ENCODE peak calls at places on chromosomes 3 and 15, in four cellular contexts. Y is K562, N is HepG2, X is GM12878. K is an unnamed sample.

GRCh38 chr15:101542306-101543025 is 53.0 kb upstream of the PCSK6 start:
- DNase-seq in Y (no peak), N (no peak), X (no peak), K (no peak)

GRCh38 chr15:68205949-68206539 is 912 bp upstream of the CALML4 start:
- DNase-seq in Y (peak), N (no peak), X (no peak), K (peak)

GRCh38 chr15:77784361-77785292 is 151.9 kb upstream of the LINGO1 start:
- DNase-seq in Y (peak), N (peak), X (no peak), K (peak)

GRCh38 chr15:35728176-35728938 is 182.4 kb upstream of the DPH6 start:
- DNase-seq in Y (no peak), N (no peak), X (no peak), K (no peak)

GRCh38 chr3:196193037-196193737 is 18.0 kb downstream of the ZDHHC19 start:
- DNase-seq in Y (no peak), N (no peak), X (no peak), K (no peak)

GRCh38 chr3:189883113-189883753 is 237.5 kb downstream of the P3H2 start:
- DNase-seq in Y (no peak), N (no peak), X (no peak), K (no peak)

GRCh38 chr3:136068708-136069107 is 103.2 kb downstream of the PPP2R3A start:
- DNase-seq in Y (no peak), N (no peak), X (no peak), K (no peak)

GRCh38 chr15:76059320-76060097 is at the start of gene TMEM266:
- DNase-seq in Y (peak), N (no peak), X (no peak), K (peak)

GRCh38 chr15:62344806-62345539 is 179.9 kb upstream of the C2CD4B start:
- DNase-seq in Y (peak), N (peak), X (peak), K (peak)

GRCh38 chr3:197417451-197417850 is 119.0 kb upstream of the DLG1 start:
- DNase-seq in Y (no peak), N (no peak), X (no peak), K (no peak)

GRCh38 chr15:58608129-58608590 is 141.3 kb downstream of the ADAM10 start:
- DNase-seq in Y (no peak), N (no peak), X (no peak), K (no peak)

GRCh38 chr3:80192871-80193270 is 425.1 kb upstream of the ROBO1 start:
- DNase-seq in Y (no peak), N (no peak), X (no peak), K (no peak)

GRCh38 chr15:52256930-52257733 is 38.5 kb downstream of the MYO5C start:
- DNase-seq in Y (no peak), N (no peak), X (no peak), K (no peak)

GRCh38 chr3:149971403-149972075 is 844 bp upstream of the PFN2 start:
- DNase-seq in Y (peak), N (peak), X (no peak), K (peak)

DNA sequence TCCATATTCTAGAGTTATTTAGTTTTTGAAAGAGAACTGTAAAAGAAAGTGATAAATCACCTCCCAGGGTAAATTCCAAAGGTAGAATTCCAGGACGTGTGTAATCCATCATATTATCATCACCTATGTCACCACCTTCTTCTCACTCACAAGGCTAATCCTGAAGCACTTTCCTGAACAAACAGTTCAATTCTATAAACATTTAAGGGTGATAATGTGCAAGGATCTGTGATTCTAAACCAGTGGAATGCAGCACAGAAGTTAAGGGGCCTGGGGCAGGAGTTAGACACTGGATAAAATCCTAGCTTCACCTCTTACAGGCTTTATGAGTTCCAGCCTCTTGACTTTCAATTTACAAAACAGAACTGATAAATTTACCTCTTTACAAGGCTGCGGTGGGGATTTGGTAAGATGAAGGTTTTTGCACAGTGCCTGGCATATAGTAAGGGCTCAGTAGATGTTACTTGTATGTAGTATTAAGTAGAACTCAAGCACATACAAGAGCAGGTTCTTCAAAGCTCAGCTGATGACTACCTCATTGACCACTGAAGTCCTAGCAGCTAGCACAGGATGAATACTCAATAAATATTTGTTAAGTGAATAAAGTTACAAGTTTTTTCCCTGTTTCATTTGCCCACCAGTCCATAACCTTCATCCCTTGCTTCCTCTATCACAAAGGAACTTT is 47.3 kb upstream of the CCDC80 start:
- DNase-seq in Y (no peak), N (no peak), X (no peak), K (no peak)
- TF ChIP-seq ESRRA in Y (no peak), N (no peak), X (no peak), K (no peak)

GRCh38 chr3:40120816-40121215 is 188.7 kb upstream of the EIF1B start:
- DNase-seq in Y (no peak), N (no peak), X (no peak), K (no peak)
- TF ChIP-seq ETV6 in Y (no peak), N (no peak), X (no peak), K (no peak)

GRCh38 chr3:45596290-45596791 is 1.8 kb downstream of the LIMD1 start:
- DNase-seq in Y (no peak), N (no peak), X (peak), K (no peak)
- TF ChIP-seq ESRRA in Y (no peak), N (no peak), X (peak), K (no peak)

DNA sequence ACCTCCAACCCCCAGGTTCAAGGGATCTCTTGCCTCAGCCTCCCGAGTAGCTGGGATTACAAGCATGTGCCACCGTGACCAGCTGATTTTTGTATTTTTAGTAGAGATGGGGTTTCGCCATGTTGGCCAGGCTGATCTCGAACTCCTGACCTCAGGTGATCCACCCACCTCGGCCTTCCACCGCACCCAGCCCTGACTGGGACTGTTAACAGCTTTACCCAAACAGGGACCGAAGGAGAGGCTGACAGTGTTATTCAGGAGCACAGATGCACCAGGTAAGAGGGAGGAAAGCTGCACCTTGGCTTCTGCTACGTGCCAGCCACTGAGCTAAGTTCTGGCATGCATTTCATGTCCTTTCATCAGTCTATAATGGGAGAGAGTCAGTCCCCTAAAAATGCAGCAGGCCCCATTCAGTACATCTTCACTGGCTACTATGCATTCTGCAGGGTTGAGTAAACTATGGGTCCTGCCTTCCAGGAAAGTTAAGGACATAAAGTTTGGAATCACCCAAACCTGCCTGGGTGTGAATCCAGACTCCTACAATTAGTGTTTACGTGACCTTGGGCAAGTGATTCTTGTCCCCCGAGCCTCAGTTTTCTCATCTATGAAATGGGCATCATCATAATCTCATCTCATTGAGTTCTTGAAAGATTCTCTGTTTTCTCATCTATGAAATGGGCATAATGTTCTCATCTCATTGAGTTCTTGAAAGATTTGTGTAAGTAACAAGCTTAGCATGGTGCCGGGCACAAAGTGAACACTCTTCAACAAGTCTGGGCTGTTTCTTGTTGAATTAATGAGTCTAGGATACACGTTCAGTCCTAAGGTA is 82.3 kb downstream of the CPN2 start:
- DNase-seq in Y (no peak), N (no peak), X (no peak), K (peak)
- TF ChIP-seq ETV6 in Y (no peak), N (no peak), X (no peak), K (no peak)

GRCh38 chr3:178082508-178082907 is 453.7 kb upstream of the KCNMB2 start:
- DNase-seq in Y (no peak), N (no peak), X (no peak), K (no peak)

GRCh38 chr3:178085817-178086123 is 450.5 kb upstream of the KCNMB2 start:
- DNase-seq in Y (no peak), N (no peak), X (no peak), K (no peak)

GRCh38 chr3:178084938-178085816 is 451.1 kb upstream of the KCNMB2 start:
- DNase-seq in Y (no peak), N (peak), X (no peak), K (peak)

GRCh38 chr3:178086419-178086818 is 449.8 kb upstream of the KCNMB2 start:
- DNase-seq in Y (no peak), N (no peak), X (no peak), K (no peak)

DNA sequence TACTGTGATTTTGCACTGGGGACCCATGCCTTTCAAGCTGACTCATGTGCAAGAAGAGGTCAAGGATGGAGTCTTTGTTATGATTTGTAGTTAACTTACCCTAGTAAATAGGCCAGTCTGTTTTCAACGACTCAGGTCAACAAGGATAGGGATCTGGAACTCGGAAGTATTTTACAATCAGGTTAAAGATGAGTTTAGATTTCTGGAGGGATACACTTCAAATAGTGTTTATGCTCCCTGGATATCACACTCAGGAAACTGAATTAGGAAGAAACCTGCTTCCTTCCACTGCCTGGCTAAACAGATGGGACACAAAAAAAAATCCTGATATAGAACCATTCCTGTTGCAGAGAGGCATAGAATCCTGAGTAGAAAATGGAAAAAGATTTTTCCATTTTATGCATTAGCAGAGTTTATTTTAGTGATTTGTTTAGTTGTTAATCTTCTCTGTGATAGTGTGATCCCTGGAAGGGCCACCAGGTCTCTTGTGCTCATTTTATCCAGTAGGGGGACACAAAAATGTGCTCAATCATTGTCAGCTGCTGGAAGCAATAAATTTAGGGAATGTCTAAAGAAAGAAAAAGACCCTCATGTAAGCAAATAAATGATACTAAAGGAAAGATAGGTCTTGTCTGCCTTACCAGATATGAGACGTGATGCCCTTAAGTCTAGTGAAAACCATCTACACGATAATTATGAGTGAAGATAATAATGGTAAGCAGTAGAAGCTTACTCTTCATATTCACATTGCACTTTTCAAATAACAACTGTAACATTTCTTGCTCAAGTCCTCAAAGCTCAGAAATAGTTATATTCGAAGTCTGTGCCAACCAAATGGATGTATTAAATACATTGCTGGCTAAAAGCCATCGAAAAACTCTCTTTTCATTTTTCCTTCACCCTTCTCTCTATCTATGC is 452.1 kb upstream of the KCNMB2 start:
- DNase-seq in Y (peak), N (peak), X (no peak), K (no peak)
- TF ChIP-seq ESRRA in Y (no peak), N (no peak), X (no peak), K (no peak)

GRCh38 chr3:76500746-76501275 is 539.1 kb upstream of the ROBO2 start:
- DNase-seq in Y (no peak), N (no peak), X (no peak), K (no peak)
- TF ChIP-seq ETV6 in Y (no peak), N (no peak), X (no peak), K (no peak)

DNA sequence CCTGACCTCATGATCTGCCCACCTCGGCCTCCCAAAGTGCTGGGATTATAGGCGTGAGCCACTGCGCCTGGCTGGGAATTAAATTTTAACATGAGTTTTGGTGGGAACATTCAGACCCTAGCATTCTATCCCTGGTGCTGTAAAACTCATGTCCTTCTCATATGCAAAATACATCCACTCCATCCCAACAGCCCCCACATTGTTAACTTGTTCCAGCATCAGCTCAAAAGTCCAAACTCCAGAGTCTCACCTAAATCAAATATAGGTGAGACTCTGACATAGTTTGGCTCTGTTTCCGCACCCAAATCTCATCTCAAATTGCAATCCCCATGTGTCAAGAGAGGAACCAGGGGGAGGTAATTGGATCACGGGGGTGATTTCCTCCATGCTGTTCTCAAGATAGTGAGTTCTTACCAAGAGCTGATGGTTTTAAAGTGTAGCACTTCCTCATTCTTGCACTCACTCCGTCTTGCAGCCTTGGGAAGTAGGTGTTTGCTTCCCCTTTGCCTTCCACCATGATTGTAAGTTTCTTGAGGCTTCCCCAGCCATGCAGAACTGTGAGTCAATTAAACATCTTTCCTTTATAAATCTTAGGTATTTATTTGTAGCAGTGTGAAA is 96.2 kb upstream of the PLCL2 start:
- DNase-seq in Y (no peak), N (no peak), X (no peak), K (no peak)
- TF ChIP-seq ESRRA in Y (no peak), N (no peak), X (no peak), K (no peak)

DNA sequence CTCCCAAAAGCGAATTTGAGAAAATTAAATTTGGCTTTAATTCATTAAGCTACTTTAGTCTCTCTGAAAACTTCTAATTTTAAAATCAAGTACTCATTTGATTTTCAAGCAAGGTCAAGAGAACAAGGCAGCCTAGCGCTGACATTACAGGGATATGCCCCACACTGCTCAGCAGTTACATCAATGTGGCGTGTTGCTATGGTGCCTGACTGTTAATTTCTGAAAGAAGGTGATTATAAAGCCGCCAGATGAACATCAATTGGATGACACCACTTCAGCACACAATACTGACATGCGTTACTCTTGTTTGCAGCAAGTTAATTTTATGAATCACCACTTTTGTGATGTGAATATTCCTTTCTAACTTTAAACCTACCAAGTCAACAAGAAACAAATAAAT is 284.4 kb downstream of the FOXP1 start:
- DNase-seq in Y (no peak), N (no peak), X (no peak), K (no peak)
- TF ChIP-seq ETV6 in Y (no peak), N (no peak), X (no peak), K (no peak)

GRCh38 chr3:47083786-47084185 is 80.1 kb downstream of the SETD2 start:
- DNase-seq in Y (no peak), N (no peak), X (peak), K (no peak)
- TF ChIP-seq ESRRA in Y (no peak), N (no peak), X (no peak), K (no peak)

GRCh38 chr3:58900372-58900771 is 149.5 kb downstream of the CFAP20DC start:
- DNase-seq in Y (no peak), N (no peak), X (no peak), K (no peak)

GRCh38 chr3:58898513-58898912 is 151.3 kb downstream of the CFAP20DC start:
- DNase-seq in Y (no peak), N (no peak), X (no peak), K (no peak)

GRCh38 chr3:58899159-58899952 is 150.5 kb downstream of the CFAP20DC start:
- DNase-seq in Y (peak), N (no peak), X (peak), K (no peak)

GRCh38 chr3:58899953-58900298 is 149.9 kb downstream of the CFAP20DC start:
- DNase-seq in Y (peak), N (no peak), X (peak), K (no peak)
- TF ChIP-seq ETV6 in Y (no peak), N (no peak), X (no peak), K (no peak)

K was measured in WTC11.